ENCODE peak calls at places on chromosomes 12 and 14, in five cellular contexts. One of them, this sample, is unnamed.

GRCh38 chr14:22159968-22160367 is 429.1 kb downstream of the DAD1 start:
- DNase-seq in cardiac fibroblast: no peak
- DNase-seq in bronchial epithelial cell: peak; percentile 70
- DNase-seq in testis: no peak
- DNase-seq in transverse colon: peak; percentile 19
- DNase-seq in this sample: no peak

GRCh38 chr14:61417890-61418455 is 96.6 kb downstream of the PRKCH start:
- DNase-seq in testis: no peak
- DNase-seq in transverse colon: no peak
- DNase-seq in bronchial epithelial cell: no peak
- DNase-seq in cardiac fibroblast: no peak
- DNase-seq in this sample: no peak

GRCh38 chr12:1880153-1880845 is 38.2 kb downstream of the CACNA2D4 start:
- DNase-seq in bronchial epithelial cell: no peak
- DNase-seq in testis: no peak
- DNase-seq in transverse colon: no peak
- DNase-seq in cardiac fibroblast: no peak
- DNase-seq in this sample: no peak

GRCh38 chr14:85093631-85094330 is 436.2 kb upstream of the FLRT2 start:
- DNase-seq in bronchial epithelial cell: peak; percentile 20
- DNase-seq in cardiac fibroblast: peak; percentile 40
- DNase-seq in testis: no peak
- DNase-seq in transverse colon: no peak
- DNase-seq in this sample: no peak

GRCh38 chr12:57005980-57006808 is at the start of gene ZBTB39:
- DNase-seq in testis: peak; percentile 58
- DNase-seq in bronchial epithelial cell: no peak
- DNase-seq in cardiac fibroblast: peak; percentile 36
- DNase-seq in transverse colon: peak; percentile 65
- DNase-seq in this sample: no peak

GRCh38 chr14:99360774-99361595 is 89.0 kb upstream of the BCL11B start:
- DNase-seq in transverse colon: no peak
- DNase-seq in cardiac fibroblast: no peak
- DNase-seq in testis: peak; percentile 81
- DNase-seq in bronchial epithelial cell: no peak
- DNase-seq in this sample: no peak

GRCh38 chr14:43369710-43370109 is 1137.4 kb downstream of the FSCB start:
- DNase-seq in bronchial epithelial cell: no peak
- DNase-seq in transverse colon: no peak
- DNase-seq in cardiac fibroblast: no peak
- DNase-seq in testis: no peak
- DNase-seq in this sample: no peak

GRCh38 chr14:38125484-38125912 is 82.2 kb upstream of the SSTR1 start:
- DNase-seq in cardiac fibroblast: no peak
- DNase-seq in testis: no peak
- DNase-seq in bronchial epithelial cell: no peak
- DNase-seq in transverse colon: no peak
- DNase-seq in this sample: no peak

GRCh38 chr12:45959025-45959424 is 31.3 kb downstream of the SCAF11 start:
- DNase-seq in cardiac fibroblast: no peak
- DNase-seq in testis: no peak
- DNase-seq in bronchial epithelial cell: no peak
- DNase-seq in transverse colon: no peak
- DNase-seq in this sample: no peak

GRCh38 chr12:75874456-75874855 is 157.1 kb downstream of the PHLDA1 start:
- DNase-seq in cardiac fibroblast: no peak
- DNase-seq in testis: no peak
- DNase-seq in transverse colon: no peak
- DNase-seq in bronchial epithelial cell: no peak
- DNase-seq in this sample: no peak

GRCh38 chr12:78966062-78966461 is 101.5 kb downstream of the SYT1 start:
- DNase-seq in testis: no peak
- DNase-seq in transverse colon: no peak
- DNase-seq in cardiac fibroblast: no peak
- DNase-seq in bronchial epithelial cell: no peak
- DNase-seq in this sample: no peak

GRCh38 chr12:122929812-122930211 is 33.9 kb upstream of the VPS37B start:
- DNase-seq in testis: no peak
- DNase-seq in transverse colon: no peak
- DNase-seq in bronchial epithelial cell: no peak
- DNase-seq in cardiac fibroblast: no peak
- DNase-seq in this sample: no peak

GRCh38 chr12:49903700-49904423 is at the start of gene FAIM2:
- DNase-seq in bronchial epithelial cell: no peak
- DNase-seq in transverse colon: peak; percentile 24
- DNase-seq in cardiac fibroblast: peak; percentile 42
- DNase-seq in testis: peak; percentile 69
- DNase-seq in this sample: no peak

GRCh38 chr12:7128681-7129593 is at the start of gene RBP5:
- DNase-seq in testis: no peak
- DNase-seq in cardiac fibroblast: peak; percentile 17
- DNase-seq in bronchial epithelial cell: no peak
- DNase-seq in transverse colon: no peak
- DNase-seq in this sample: no peak

GRCh38 chr14:55832122-55832911 is 252.3 kb downstream of the KTN1 start:
- DNase-seq in bronchial epithelial cell: peak; percentile 83
- DNase-seq in transverse colon: peak; percentile 42
- DNase-seq in testis: no peak
- DNase-seq in cardiac fibroblast: peak; percentile 57
- DNase-seq in this sample: peak; percentile 90
- H3K4me3 ChIP-seq in bronchial epithelial cell: no peak overlapping the region
- H3K4me3 ChIP-seq in transverse colon: no peak overlapping the region
- H3K4me3 ChIP-seq in testis: no peak overlapping the region
- H3K4me3 ChIP-seq in cardiac fibroblast: no peak overlapping the region
- H3K4me3 ChIP-seq in this sample: peak overlapping the region; percentile 9

GRCh38 chr12:121784460-121784859 is 9.0 kb downstream of the RHOF start:
- DNase-seq in testis: no peak
- DNase-seq in bronchial epithelial cell: peak; percentile 97
- DNase-seq in cardiac fibroblast: peak; percentile 91
- DNase-seq in transverse colon: no peak
- DNase-seq in this sample: no peak
- TF ChIP-seq CTCF in testis: no peak
- TF ChIP-seq CTCF in bronchial epithelial cell: no peak
- TF ChIP-seq CTCF in cardiac fibroblast: no peak
- TF ChIP-seq CTCF in transverse colon: no peak
- TF ChIP-seq CTCF in this sample: no peak

GRCh38 chr12:52278530-52278929 is 4.1 kb downstream of the KRT86 start:
- DNase-seq in transverse colon: no peak
- DNase-seq in cardiac fibroblast: no peak
- DNase-seq in bronchial epithelial cell: no peak
- DNase-seq in testis: no peak
- DNase-seq in this sample: peak; percentile 54

GRCh38 chr12:52278931-52279682 is 4.7 kb downstream of the KRT86 start:
- DNase-seq in transverse colon: peak; percentile 81
- DNase-seq in bronchial epithelial cell: peak; percentile 64
- DNase-seq in testis: peak; percentile 81
- DNase-seq in cardiac fibroblast: peak; percentile 86
- DNase-seq in this sample: no peak

GRCh38 chr12:52280796-52281560 is 6.5 kb downstream of the KRT86 start:
- DNase-seq in bronchial epithelial cell: peak; percentile 97
- DNase-seq in testis: no peak
- DNase-seq in cardiac fibroblast: peak; percentile 100
- DNase-seq in transverse colon: peak; percentile 39
- DNase-seq in this sample: no peak

GRCh38 chr12:52279683-52280318 is 5.4 kb downstream of the KRT86 start:
- DNase-seq in transverse colon: no peak
- DNase-seq in cardiac fibroblast: no peak
- DNase-seq in bronchial epithelial cell: no peak
- DNase-seq in testis: no peak
- DNase-seq in this sample: no peak

GRCh38 chr12:52280319-52280795 is 5.9 kb downstream of the KRT86 start:
- DNase-seq in bronchial epithelial cell: peak; percentile 98
- DNase-seq in cardiac fibroblast: peak; percentile 99
- DNase-seq in transverse colon: peak; percentile 58
- DNase-seq in testis: no peak
- DNase-seq in this sample: peak; percentile 89
- H3K4me3 ChIP-seq in bronchial epithelial cell: no peak overlapping the region
- H3K4me3 ChIP-seq in cardiac fibroblast: no peak overlapping the region
- H3K4me3 ChIP-seq in transverse colon: no peak overlapping the region
- H3K4me3 ChIP-seq in testis: no peak overlapping the region
- H3K4me3 ChIP-seq in this sample: no peak overlapping the region

GRCh38 chr12:109156036-109156435 is 39.6 kb downstream of the ACACB start:
- DNase-seq in transverse colon: no peak
- DNase-seq in bronchial epithelial cell: no peak
- DNase-seq in cardiac fibroblast: no peak
- DNase-seq in testis: no peak
- DNase-seq in this sample: no peak

GRCh38 chr12:109153711-109154434 is 37.5 kb downstream of the ACACB start:
- DNase-seq in testis: no peak
- DNase-seq in bronchial epithelial cell: no peak
- DNase-seq in transverse colon: no peak
- DNase-seq in cardiac fibroblast: no peak
- DNase-seq in this sample: no peak

GRCh38 chr12:109156586-109156985 is 40.2 kb downstream of the ACACB start:
- DNase-seq in testis: no peak
- DNase-seq in bronchial epithelial cell: no peak
- DNase-seq in cardiac fibroblast: no peak
- DNase-seq in transverse colon: no peak
- DNase-seq in this sample: no peak

GRCh38 chr12:109157986-109158385 is 41.6 kb downstream of the ACACB start:
- DNase-seq in bronchial epithelial cell: no peak
- DNase-seq in cardiac fibroblast: no peak
- DNase-seq in testis: no peak
- DNase-seq in transverse colon: no peak
- DNase-seq in this sample: no peak

GRCh38 chr12:109154485-109155438 is 38.4 kb downstream of the ACACB start:
- DNase-seq in transverse colon: peak; percentile 87
- DNase-seq in cardiac fibroblast: peak; percentile 68
- DNase-seq in bronchial epithelial cell: peak; percentile 66
- DNase-seq in testis: peak; percentile 85
- DNase-seq in this sample: peak; percentile 90
- TF ChIP-seq CTCF in transverse colon: no peak
- TF ChIP-seq CTCF in cardiac fibroblast: no peak
- TF ChIP-seq CTCF in bronchial epithelial cell: no peak
- TF ChIP-seq CTCF in testis: no peak
- TF ChIP-seq CTCF in this sample: no peak

GRCh38 chr12:113476093-113476986 is 4.7 kb upstream of the LHX5 start:
- DNase-seq in testis: no peak
- DNase-seq in cardiac fibroblast: no peak
- DNase-seq in transverse colon: no peak
- DNase-seq in bronchial epithelial cell: no peak
- DNase-seq in this sample: no peak
- H3K4me3 ChIP-seq in testis: no peak overlapping the region
- H3K4me3 ChIP-seq in cardiac fibroblast: no peak overlapping the region
- H3K4me3 ChIP-seq in transverse colon: no peak overlapping the region
- H3K4me3 ChIP-seq in bronchial epithelial cell: no peak overlapping the region
- H3K4me3 ChIP-seq in this sample: no peak overlapping the region